ENCODE peak calls at places on chromosomes 16 and 17, in nine cellular contexts. I is right lobe of liver, X is HFFc6, K is testis, O is pancreas, T is lower leg skin, P is fibroblast of mammary gland, C is left lung, U is omental fat pad. S is an unnamed sample.
A peak's percentile ranks its signal among the peaks of the same experiment; 100 is the strongest.

GRCh38 chr16:87297918-87298631 is 19.1 kb downstream of the C16orf95 start:
- DNase-seq in I (peak; percentile 51), X (no peak), K (peak; percentile 38), O (no peak), T (no peak), P (peak; percentile 21), C (no peak), U (no peak), S (no peak)

GRCh38 chr17:39573447-39574298 is 34.0 kb downstream of the NEUROD2 start:
- DNase-seq in I (peak; percentile 70), X (peak; percentile 32), K (peak; percentile 85), O (peak; percentile 70), T (peak; percentile 45), P (peak; percentile 60), C (peak; percentile 90), U (no peak), S (no peak)

GRCh38 chr16:1659071-1659470 is 19.0 kb upstream of the JPT2 start:
- DNase-seq in I (no peak), X (no peak), K (no peak), O (no peak), T (no peak), P (no peak), C (no peak), U (no peak), S (no peak)

GRCh38 chr17:74369221-74369620 is 1.9 kb downstream of the GPR142 start:
- DNase-seq in I (no peak), X (no peak), K (peak; percentile 21), O (no peak), T (no peak), P (no peak), C (peak; percentile 88), U (no peak), S (no peak)

GRCh38 chr17:44376124-44376523 is 12.5 kb upstream of the FAM171A2 start:
- DNase-seq in I (peak; percentile 60), X (no peak), K (peak; percentile 78), O (no peak), T (no peak), P (peak; percentile 24), C (no peak), U (no peak), S (no peak)

GRCh38 chr16:48918520-48919258 is 308.7 kb upstream of the N4BP1 start:
- DNase-seq in I (no peak), X (no peak), K (no peak), O (no peak), T (no peak), P (peak; percentile 33), C (no peak), U (no peak), S (no peak)

GRCh38 chr17:50681260-50682200 is 26.2 kb downstream of the ANKRD40 start:
- DNase-seq in I (peak; percentile 26), X (peak; percentile 71), K (peak; percentile 81), O (no peak), T (no peak), P (peak; percentile 81), C (no peak), U (no peak), S (no peak)

GRCh38 chr16:11350531-11351335 is 5.5 kb downstream of the RMI2 start:
- DNase-seq in I (no peak), X (peak; percentile 80), K (no peak), O (no peak), T (no peak), P (peak; percentile 85), C (no peak), U (no peak), S (no peak)

GRCh38 chr17:68432086-68432864 is 25.0 kb downstream of the WIPI1 start:
- DNase-seq in I (no peak), X (no peak), K (no peak), O (no peak), T (no peak), P (no peak), C (no peak), U (no peak), S (no peak)
- TF ChIP-seq CTCF in I (no peak), X (no peak), K (no peak), O (no peak), T (no peak), P (no peak), C (no peak), U (no peak), S (no peak)

GRCh38 chr16:50677351-50677750 is 3.8 kb downstream of the SNX20 start:
- DNase-seq in I (no peak), X (no peak), K (no peak), O (no peak), T (no peak), P (no peak), C (no peak), U (no peak), S (no peak)
- TF ChIP-seq CTCF in I (peak; percentile 26), X (peak; percentile 65), K (no peak), O (no peak), T (no peak), P (peak; percentile 39), C (peak; percentile 62), U (no peak), S (peak; percentile 68)

GRCh38 chr17:29615048-29615385 is 7.7 kb downstream of the CORO6 start:
- DNase-seq in I (no peak), X (no peak), K (no peak), O (no peak), T (peak; percentile 58), P (peak; percentile 15), C (peak; percentile 76), U (no peak), S (no peak)
- TF ChIP-seq CTCF in I (no peak), X (no peak), K (no peak), O (no peak), T (no peak), P (no peak), C (no peak), U (no peak), S (peak; percentile 33)

GRCh38 chr17:11628374-11628773 is 30.1 kb downstream of the DNAH9 start:
- DNase-seq in I (no peak), X (no peak), K (no peak), O (no peak), T (no peak), P (no peak), C (no peak), U (no peak), S (no peak)
- TF ChIP-seq CTCF in I (no peak), X (no peak), K (no peak), O (no peak), T (no peak), P (no peak), C (no peak), U (no peak), S (peak; percentile 44)

DNA sequence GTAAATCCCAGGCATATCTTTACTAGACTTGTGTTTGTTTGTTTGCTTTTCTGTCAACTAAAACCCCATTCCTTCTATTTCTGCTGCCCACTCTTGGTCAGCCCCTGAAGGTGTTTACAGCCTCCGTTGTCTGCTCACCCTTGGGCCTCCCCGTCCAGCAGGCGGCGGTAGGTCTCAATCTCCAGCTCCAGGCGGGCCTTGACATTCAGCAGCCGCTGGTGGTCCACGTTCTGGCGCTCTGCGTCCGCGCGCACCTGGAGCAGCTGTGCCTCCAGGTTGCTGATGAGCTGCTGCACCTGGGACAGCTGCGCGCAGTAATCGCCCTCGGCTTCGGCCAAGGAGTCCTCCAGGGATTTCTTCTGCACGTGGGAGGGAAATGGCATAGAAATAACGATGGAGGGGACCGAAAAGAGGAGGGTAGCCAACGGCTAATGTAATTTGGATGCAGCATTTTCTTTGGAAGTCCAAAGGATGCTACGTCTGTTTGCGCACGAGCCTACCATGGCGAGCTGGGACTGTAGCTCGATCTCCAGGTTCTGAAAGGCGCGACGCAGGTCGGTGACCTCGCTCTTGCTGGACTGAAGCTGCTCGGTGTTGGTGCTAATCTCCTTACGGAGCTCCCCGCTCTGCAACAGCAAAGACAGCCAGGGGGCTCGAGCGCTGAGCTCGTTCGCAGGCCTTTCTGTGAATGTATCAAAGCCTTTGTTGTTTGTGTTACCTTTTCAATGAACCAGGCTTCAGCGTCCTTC is 3.9 kb downstream of the KRT12 start:
- DNase-seq in I (no peak), X (no peak), K (peak; percentile 74), O (no peak), T (no peak), P (no peak), C (peak; percentile 71), U (no peak), S (no peak)
- TF ChIP-seq CTCF in I (no peak), X (peak; percentile 60), K (peak; percentile 12), O (no peak), T (no peak), P (peak; percentile 4), C (no peak), U (no peak), S (peak; percentile 56)